ENCODE peak calls at places on chromosomes 5 and 9, in ten cellular contexts. T is body of pancreas, Z is fibroblast of pulmonary artery, N is sigmoid colon, G is uterus, M is hepatocyte, Q is BJ, I is lower leg skin, P is WTC11, F is D721Med. W is an unnamed sample.

GRCh38 chr5:42889311-42889933 is 77.7 kb upstream of the SELENOP start:
- DNase-seq in T (peak; percentile 86), Z (peak; percentile 83), N (peak; percentile 83), G (peak; percentile 80), M (peak; percentile 91), Q (peak; percentile 11), I (peak; percentile 95), P (peak; percentile 77), F (no peak), W (no peak)

GRCh38 chr5:177261510-177261909 is 42.0 kb downstream of the RAB24 start:
- DNase-seq in T (no peak), Z (no peak), N (no peak), G (no peak), M (no peak), Q (no peak), I (no peak), P (no peak), F (no peak), W (no peak)

GRCh38 chr9:111284703-111285102 is 45.3 kb downstream of the OR2K2 start:
- DNase-seq in T (no peak), Z (no peak), N (no peak), G (no peak), M (no peak), Q (no peak), I (no peak), P (no peak), F (no peak), W (no peak)

GRCh38 chr5:56088967-56089829 is 94.4 kb upstream of the IL6ST start:
- DNase-seq in T (no peak), Z (peak; percentile 72), N (no peak), G (no peak), M (peak; percentile 61), Q (no peak), I (no peak), P (no peak), F (no peak), W (no peak)

GRCh38 chr5:13660072-13660471 is 284.4 kb downstream of the DNAH5 start:
- DNase-seq in T (no peak), Z (peak; percentile 0), N (no peak), G (no peak), M (no peak), Q (no peak), I (no peak), P (no peak), F (no peak), W (no peak)

GRCh38 chr9:118729981-118730380 is 639.3 kb downstream of the BRINP1 start:
- DNase-seq in T (no peak), Z (no peak), N (no peak), G (no peak), M (no peak), Q (no peak), I (no peak), P (no peak), F (no peak), W (no peak)

GRCh38 chr5:10612251-10612650 is 48.4 kb downstream of the ANKRD33B start:
- DNase-seq in T (no peak), Z (no peak), N (no peak), G (no peak), M (no peak), Q (no peak), I (no peak), P (no peak), F (no peak), W (no peak)

GRCh38 chr9:129812385-129812784 is 9.4 kb downstream of the TOR1B start:
- DNase-seq in T (no peak), Z (no peak), N (no peak), G (no peak), M (no peak), Q (no peak), I (no peak), P (no peak), F (no peak), W (no peak)

GRCh38 chr5:91109634-91110033 is 273.5 kb downstream of the ARRDC3 start:
- DNase-seq in T (no peak), Z (peak; percentile 44), N (no peak), G (no peak), M (no peak), Q (no peak), I (no peak), P (no peak), F (no peak), W (no peak)

GRCh38 chr9:71835596-71835995 is 67.3 kb upstream of the CEMIP2 start:
- DNase-seq in T (no peak), Z (no peak), N (no peak), G (no peak), M (no peak), Q (no peak), I (no peak), P (no peak), F (no peak), W (no peak)
- TF ChIP-seq CTCF in T (no peak), Z (no peak), N (no peak), G (no peak), M (no peak), Q (no peak), I (no peak), P (no peak), F (no peak), W (no peak)

GRCh38 chr5:132821791-132822190 is 8.7 kb downstream of the SHROOM1 start:
- DNase-seq in T (no peak), Z (no peak), N (no peak), G (no peak), M (peak; percentile 47), Q (no peak), I (no peak), P (no peak), F (no peak), W (no peak)

GRCh38 chr5:132822650-132823480 is 7.6 kb downstream of the SHROOM1 start:
- DNase-seq in T (peak; percentile 38), Z (peak; percentile 34), N (no peak), G (no peak), M (peak; percentile 76), Q (no peak), I (no peak), P (peak; percentile 87), F (no peak), W (no peak)

GRCh38 chr5:132824426-132824825 is 6.0 kb downstream of the SHROOM1 start:
- DNase-seq in T (no peak), Z (no peak), N (no peak), G (no peak), M (no peak), Q (no peak), I (no peak), P (no peak), F (no peak), W (no peak)

GRCh38 chr5:132825165-132825823 is 5.2 kb downstream of the SHROOM1 start:
- DNase-seq in T (no peak), Z (no peak), N (no peak), G (no peak), M (no peak), Q (no peak), I (no peak), P (peak; percentile 71), F (no peak), W (no peak)

DNA sequence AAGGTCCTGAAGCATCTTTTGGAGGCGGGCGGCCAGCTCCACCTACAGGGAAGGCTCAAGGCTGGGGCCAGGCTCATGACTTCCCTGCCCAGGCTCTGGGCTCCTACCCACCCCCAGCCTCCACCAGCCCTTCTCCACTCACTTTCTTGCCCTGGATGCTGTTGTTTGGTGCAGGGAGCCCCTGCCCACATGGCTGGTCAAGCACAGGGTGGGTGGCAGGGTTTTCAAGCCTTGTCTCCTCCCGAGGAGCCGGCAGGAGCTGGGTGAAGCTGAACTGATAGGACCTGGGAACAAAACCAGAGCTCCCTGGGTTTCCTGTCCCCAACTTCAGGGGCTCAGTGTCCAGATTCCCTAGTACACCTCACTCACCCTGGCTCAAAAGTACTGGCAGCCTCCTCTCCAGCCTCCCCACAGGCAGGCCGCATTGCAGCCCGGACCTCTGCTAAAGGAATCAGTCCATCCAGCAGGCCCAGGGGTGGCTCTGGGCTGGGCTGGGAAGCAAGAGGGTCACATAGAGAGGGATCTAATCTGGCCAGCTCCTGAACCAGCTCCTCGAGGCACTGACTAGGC is 6.9 kb downstream of the SHROOM1 start:
- DNase-seq in T (no peak), Z (no peak), N (no peak), G (no peak), M (no peak), Q (no peak), I (no peak), P (no peak), F (no peak), W (no peak)
- TF ChIP-seq CTCF in T (no peak), Z (no peak), N (no peak), G (no peak), M (peak; percentile 3), Q (no peak), I (no peak), P (no peak), F (no peak), W (no peak)

GRCh38 chr9:114505187-114506081 is at the start of gene WHRN:
- DNase-seq in T (peak; percentile 96), Z (peak; percentile 83), N (peak; percentile 98), G (peak; percentile 94), M (peak; percentile 98), Q (no peak), I (peak; percentile 98), P (peak; percentile 95), F (peak; percentile 94), W (peak; percentile 98)

GRCh38 chr9:114503009-114503408 is 2.3 kb downstream of the WHRN start:
- DNase-seq in T (peak; percentile 34), Z (no peak), N (no peak), G (no peak), M (no peak), Q (no peak), I (no peak), P (no peak), F (no peak), W (no peak)

GRCh38 chr9:114506082-114506390 is 763 bp upstream of the WHRN start:
- DNase-seq in T (no peak), Z (no peak), N (no peak), G (no peak), M (no peak), Q (no peak), I (no peak), P (no peak), F (no peak), W (no peak)

GRCh38 chr9:114503522-114504340 is 1.5 kb downstream of the WHRN start:
- DNase-seq in T (no peak), Z (no peak), N (no peak), G (no peak), M (no peak), Q (no peak), I (no peak), P (no peak), F (no peak), W (no peak)

GRCh38 chr9:114504341-114505186 is 709 bp downstream of the WHRN start:
- DNase-seq in T (peak; percentile 62), Z (peak; percentile 23), N (peak; percentile 80), G (peak; percentile 55), M (peak; percentile 72), Q (no peak), I (peak; percentile 90), P (peak; percentile 69), F (peak; percentile 62), W (peak; percentile 89)
- TF ChIP-seq CTCF in T (peak; percentile 50), Z (peak; percentile 10), N (peak; percentile 55), G (peak; percentile 46), M (peak; percentile 45), Q (peak; percentile 45), I (no peak), P (peak; percentile 36), F (peak; percentile 8), W (peak; percentile 48)

DNA sequence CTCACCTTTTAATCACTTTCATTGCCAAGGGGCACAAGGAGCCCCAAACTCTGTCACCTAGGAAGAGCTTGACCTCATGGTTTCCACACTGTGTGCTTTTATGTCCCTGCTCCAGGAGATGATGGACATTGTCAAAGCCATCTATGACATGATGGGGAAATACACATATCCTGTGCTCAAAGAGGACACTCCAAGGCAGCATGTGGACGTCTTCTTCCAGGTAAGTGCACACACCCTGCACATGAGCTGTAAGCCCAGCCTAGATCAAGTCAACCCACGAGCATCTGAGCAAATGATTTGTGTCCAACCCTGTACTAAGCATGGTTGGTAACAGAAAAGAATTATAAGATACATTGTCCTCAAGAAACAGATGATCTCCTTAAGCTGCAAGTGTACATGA is 50.8 kb upstream of the GABRP start:
- DNase-seq in T (no peak), Z (no peak), N (no peak), G (no peak), M (no peak), Q (no peak), I (no peak), P (no peak), F (no peak), W (peak; percentile 40)
- TF ChIP-seq CTCF in T (no peak), Z (no peak), N (no peak), G (no peak), M (no peak), Q (no peak), I (no peak), P (no peak), F (no peak), W (no peak)

W was measured in osteocyte.